ENCODE peak calls at places on chromosome 9, in nine cellular contexts. One of them, this sample, is unnamed.

GRCh38 chr9:111150241-111150640 is 112.0 kb upstream of the LPAR1 start:
- DNase-seq in NT2/D1: no peak
- DNase-seq in cardiac muscle cell: no peak
- DNase-seq in HCT116: no peak
- DNase-seq in astrocyte: no peak
- DNase-seq in PC-9: no peak
- DNase-seq in transverse colon: no peak
- DNase-seq in upper lobe of right lung: no peak
- DNase-seq in MG63: no peak
- DNase-seq in this sample: no peak

GRCh38 chr9:98854206-98854756 is 46.8 kb downstream of the GALNT12 start:
- DNase-seq in NT2/D1: no peak
- DNase-seq in cardiac muscle cell: peak; percentile 48
- DNase-seq in HCT116: no peak
- DNase-seq in astrocyte: peak; percentile 73
- DNase-seq in PC-9: no peak
- DNase-seq in transverse colon: no peak
- DNase-seq in upper lobe of right lung: no peak
- DNase-seq in MG63: no peak
- DNase-seq in this sample: no peak

GRCh38 chr9:37209431-37210386 is 89.3 kb downstream of the ZCCHC7 start:
- DNase-seq in NT2/D1: no peak
- DNase-seq in cardiac muscle cell: no peak
- DNase-seq in HCT116: no peak
- DNase-seq in astrocyte: no peak
- DNase-seq in PC-9: no peak
- DNase-seq in transverse colon: no peak
- DNase-seq in upper lobe of right lung: no peak
- DNase-seq in MG63: no peak
- DNase-seq in this sample: no peak

GRCh38 chr9:127562841-127563523 is 49.1 kb upstream of the STXBP1 start:
- DNase-seq in NT2/D1: no peak
- DNase-seq in cardiac muscle cell: peak; percentile 66
- DNase-seq in HCT116: no peak
- DNase-seq in astrocyte: peak; percentile 76
- DNase-seq in PC-9: peak; percentile 50
- DNase-seq in transverse colon: no peak
- DNase-seq in upper lobe of right lung: peak; percentile 83
- DNase-seq in MG63: peak; percentile 41
- DNase-seq in this sample: no peak

GRCh38 chr9:111036946-111037743 is 1.1 kb downstream of the LPAR1 start:
- DNase-seq in NT2/D1: no peak
- DNase-seq in cardiac muscle cell: peak; percentile 57
- DNase-seq in HCT116: peak; percentile 7
- DNase-seq in astrocyte: peak; percentile 33
- DNase-seq in PC-9: no peak
- DNase-seq in transverse colon: no peak
- DNase-seq in upper lobe of right lung: no peak
- DNase-seq in MG63: no peak
- DNase-seq in this sample: no peak

GRCh38 chr9:95435074-95435728 is 81.6 kb downstream of the PTCH1 start:
- DNase-seq in NT2/D1: no peak
- DNase-seq in cardiac muscle cell: no peak
- DNase-seq in HCT116: no peak
- DNase-seq in astrocyte: no peak
- DNase-seq in PC-9: no peak
- DNase-seq in transverse colon: no peak
- DNase-seq in upper lobe of right lung: no peak
- DNase-seq in MG63: no peak
- DNase-seq in this sample: no peak

GRCh38 chr9:36074870-36075532 is 38.3 kb downstream of the RECK start:
- DNase-seq in NT2/D1: no peak
- DNase-seq in cardiac muscle cell: peak; percentile 93
- DNase-seq in HCT116: no peak
- DNase-seq in astrocyte: peak; percentile 66
- DNase-seq in PC-9: no peak
- DNase-seq in transverse colon: peak; percentile 69
- DNase-seq in upper lobe of right lung: peak; percentile 68
- DNase-seq in MG63: peak; percentile 60
- DNase-seq in this sample: peak; percentile 88

GRCh38 chr9:127388856-127389238 is 8.1 kb upstream of the SLC2A8 start:
- DNase-seq in NT2/D1: no peak
- DNase-seq in cardiac muscle cell: no peak
- DNase-seq in HCT116: no peak
- DNase-seq in astrocyte: no peak
- DNase-seq in PC-9: no peak
- DNase-seq in transverse colon: no peak
- DNase-seq in upper lobe of right lung: no peak
- DNase-seq in MG63: no peak
- DNase-seq in this sample: no peak

GRCh38 chr9:71897573-71897972 is 13.4 kb downstream of the ABHD17B start:
- DNase-seq in NT2/D1: no peak
- DNase-seq in cardiac muscle cell: no peak
- DNase-seq in HCT116: no peak
- DNase-seq in astrocyte: no peak
- DNase-seq in PC-9: no peak
- DNase-seq in transverse colon: no peak
- DNase-seq in upper lobe of right lung: no peak
- DNase-seq in MG63: no peak
- DNase-seq in this sample: no peak

GRCh38 chr9:88852794-88853193 is 138.5 kb upstream of the S1PR3 start:
- DNase-seq in NT2/D1: peak; percentile 32
- DNase-seq in cardiac muscle cell: peak; percentile 83
- DNase-seq in HCT116: peak; percentile 2
- DNase-seq in astrocyte: peak; percentile 86
- DNase-seq in PC-9: peak; percentile 84
- DNase-seq in transverse colon: no peak
- DNase-seq in upper lobe of right lung: no peak
- DNase-seq in MG63: peak; percentile 42
- DNase-seq in this sample: peak; percentile 71

GRCh38 chr9:81855538-81855937 is 72.7 kb upstream of the SPATA31D4 start:
- DNase-seq in NT2/D1: no peak
- DNase-seq in cardiac muscle cell: no peak
- DNase-seq in HCT116: no peak
- DNase-seq in astrocyte: peak; percentile 72
- DNase-seq in PC-9: peak; percentile 82
- DNase-seq in transverse colon: no peak
- DNase-seq in upper lobe of right lung: no peak
- DNase-seq in MG63: no peak
- DNase-seq in this sample: no peak

GRCh38 chr9:20551835-20552234 is 70.5 kb downstream of the MLLT3 start:
- DNase-seq in NT2/D1: no peak
- DNase-seq in cardiac muscle cell: no peak
- DNase-seq in HCT116: no peak
- DNase-seq in astrocyte: no peak
- DNase-seq in PC-9: peak; percentile 83
- DNase-seq in transverse colon: no peak
- DNase-seq in upper lobe of right lung: no peak
- DNase-seq in MG63: no peak
- DNase-seq in this sample: no peak

GRCh38 chr9:107685901-107686300 is 196.3 kb upstream of the KLF4 start:
- DNase-seq in NT2/D1: no peak
- DNase-seq in cardiac muscle cell: peak; percentile 72
- DNase-seq in HCT116: no peak
- DNase-seq in astrocyte: peak; percentile 37
- DNase-seq in PC-9: no peak
- DNase-seq in transverse colon: no peak
- DNase-seq in upper lobe of right lung: no peak
- DNase-seq in MG63: no peak
- DNase-seq in this sample: no peak

GRCh38 chr9:2818486-2819121 is 25.3 kb downstream of the PUM3 start:
- DNase-seq in NT2/D1: no peak
- DNase-seq in cardiac muscle cell: no peak
- DNase-seq in HCT116: no peak
- DNase-seq in astrocyte: no peak
- DNase-seq in PC-9: no peak
- DNase-seq in transverse colon: no peak
- DNase-seq in upper lobe of right lung: no peak
- DNase-seq in MG63: no peak
- DNase-seq in this sample: no peak

GRCh38 chr9:134738869-134739659 is 97.5 kb downstream of the COL5A1 start:
- DNase-seq in NT2/D1: peak; percentile 44
- DNase-seq in cardiac muscle cell: peak; percentile 64
- DNase-seq in HCT116: peak; percentile 12
- DNase-seq in astrocyte: no peak
- DNase-seq in PC-9: no peak
- DNase-seq in transverse colon: peak; percentile 63
- DNase-seq in upper lobe of right lung: peak; percentile 79
- DNase-seq in MG63: peak; percentile 33
- DNase-seq in this sample: peak; percentile 29

GRCh38 chr9:11821541-11821940 is 871.6 kb upstream of the TYRP1 start:
- DNase-seq in NT2/D1: no peak
- DNase-seq in cardiac muscle cell: no peak
- DNase-seq in HCT116: no peak
- DNase-seq in astrocyte: no peak
- DNase-seq in PC-9: no peak
- DNase-seq in transverse colon: no peak
- DNase-seq in upper lobe of right lung: no peak
- DNase-seq in MG63: no peak
- DNase-seq in this sample: no peak
- H3K9me3 ChIP-seq in NT2/D1: no peaks in the 10 kb centered on the region
- H3K9me3 ChIP-seq in cardiac muscle cell: no peaks in the 10 kb centered on the region
- H3K9me3 ChIP-seq in HCT116: peaks cover 9% of the 10 kb centered on the region
- H3K9me3 ChIP-seq in astrocyte: no peaks in the 10 kb centered on the region
- H3K9me3 ChIP-seq in PC-9: no peaks in the 10 kb centered on the region
- H3K9me3 ChIP-seq in transverse colon: no peaks in the 10 kb centered on the region
- H3K9me3 ChIP-seq in upper lobe of right lung: no peaks in the 10 kb centered on the region
- H3K9me3 ChIP-seq in MG63: no peaks in the 10 kb centered on the region
- H3K9me3 ChIP-seq in this sample: no peaks in the 10 kb centered on the region

GRCh38 chr9:125816321-125816720 is 69.1 kb downstream of the PBX3 start:
- DNase-seq in NT2/D1: no peak
- DNase-seq in cardiac muscle cell: no peak
- DNase-seq in HCT116: no peak
- DNase-seq in astrocyte: no peak
- DNase-seq in PC-9: no peak
- DNase-seq in transverse colon: no peak
- DNase-seq in upper lobe of right lung: no peak
- DNase-seq in MG63: no peak
- DNase-seq in this sample: no peak

GRCh38 chr9:125812403-125812802 is 65.2 kb downstream of the PBX3 start:
- DNase-seq in NT2/D1: no peak
- DNase-seq in cardiac muscle cell: no peak
- DNase-seq in HCT116: no peak
- DNase-seq in astrocyte: no peak
- DNase-seq in PC-9: no peak
- DNase-seq in transverse colon: no peak
- DNase-seq in upper lobe of right lung: no peak
- DNase-seq in MG63: no peak
- DNase-seq in this sample: no peak

GRCh38 chr9:125820100-125820804 is 73.1 kb downstream of the PBX3 start:
- DNase-seq in NT2/D1: no peak
- DNase-seq in cardiac muscle cell: no peak
- DNase-seq in HCT116: no peak
- DNase-seq in astrocyte: peak; percentile 51
- DNase-seq in PC-9: no peak
- DNase-seq in transverse colon: no peak
- DNase-seq in upper lobe of right lung: no peak
- DNase-seq in MG63: no peak
- DNase-seq in this sample: no peak

GRCh38 chr9:125810161-125810560 is 63.0 kb downstream of the PBX3 start:
- DNase-seq in NT2/D1: no peak
- DNase-seq in cardiac muscle cell: peak; percentile 64
- DNase-seq in HCT116: no peak
- DNase-seq in astrocyte: no peak
- DNase-seq in PC-9: no peak
- DNase-seq in transverse colon: no peak
- DNase-seq in upper lobe of right lung: no peak
- DNase-seq in MG63: no peak
- DNase-seq in this sample: no peak

DNA sequence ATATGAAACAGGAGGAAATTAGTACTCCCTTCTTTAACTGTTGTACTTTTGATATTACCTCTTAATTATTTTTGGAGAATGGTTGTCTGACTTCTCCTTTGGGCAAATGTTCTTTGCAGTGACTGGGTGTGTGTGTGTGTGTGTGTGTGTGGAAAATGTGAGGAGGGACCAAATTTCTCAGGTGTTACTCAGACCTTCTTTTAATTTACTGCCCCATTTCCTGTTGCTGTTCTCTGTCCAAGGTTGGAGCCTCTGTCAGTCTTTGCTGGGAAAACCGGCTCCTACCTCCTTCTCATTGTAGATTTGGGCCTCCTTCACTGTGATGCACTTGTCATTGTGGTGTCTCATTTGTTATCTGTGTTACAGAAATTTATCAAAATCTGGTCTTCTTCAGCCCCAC is 68.4 kb downstream of the PBX3 start:
- DNase-seq in NT2/D1: no peak
- DNase-seq in cardiac muscle cell: peak; percentile 7
- DNase-seq in HCT116: peak; percentile 51
- DNase-seq in astrocyte: peak; percentile 81
- DNase-seq in PC-9: peak; percentile 49
- DNase-seq in transverse colon: no peak
- DNase-seq in upper lobe of right lung: no peak
- DNase-seq in MG63: peak; percentile 11
- DNase-seq in this sample: no peak
- H3K4me3 ChIP-seq in NT2/D1: no peak overlapping the region
- H3K4me3 ChIP-seq in cardiac muscle cell: no peak overlapping the region
- H3K4me3 ChIP-seq in HCT116: no peak overlapping the region
- H3K4me3 ChIP-seq in astrocyte: no peak overlapping the region
- H3K4me3 ChIP-seq in PC-9: no peak overlapping the region
- H3K4me3 ChIP-seq in transverse colon: no peak overlapping the region
- H3K4me3 ChIP-seq in upper lobe of right lung: no peak overlapping the region
- H3K4me3 ChIP-seq in MG63: no peak overlapping the region
- H3K4me3 ChIP-seq in this sample: no peak overlapping the region

DNA sequence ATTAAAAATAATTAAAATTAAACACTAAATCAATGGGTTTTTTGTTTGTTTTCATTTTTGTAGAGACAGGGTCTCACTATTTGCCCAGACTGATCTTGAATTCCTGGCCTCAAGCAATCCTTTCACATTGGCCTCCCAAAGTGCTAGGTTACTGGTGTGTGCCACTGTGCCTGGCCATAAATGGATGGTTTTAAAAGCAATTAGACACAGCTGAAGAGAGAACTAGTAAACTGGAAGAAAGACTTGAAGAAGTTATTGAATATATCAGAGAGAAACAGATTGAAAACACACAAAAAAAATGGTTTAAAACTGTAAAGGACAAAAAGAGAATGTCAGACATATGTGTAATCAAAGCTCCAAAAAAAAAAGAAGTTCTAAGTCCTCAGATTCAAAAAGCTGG is 83.0 kb downstream of the DENND1A start:
- DNase-seq in NT2/D1: no peak
- DNase-seq in cardiac muscle cell: no peak
- DNase-seq in HCT116: no peak
- DNase-seq in astrocyte: no peak
- DNase-seq in PC-9: no peak
- DNase-seq in transverse colon: no peak
- DNase-seq in upper lobe of right lung: no peak
- DNase-seq in MG63: no peak
- DNase-seq in this sample: no peak
- H3K9me3 ChIP-seq in NT2/D1: peaks cover 58% of the 10 kb centered on the region
- H3K9me3 ChIP-seq in cardiac muscle cell: no peaks in the 10 kb centered on the region
- H3K9me3 ChIP-seq in HCT116: peaks cover 14% of the 10 kb centered on the region
- H3K9me3 ChIP-seq in astrocyte: no peaks in the 10 kb centered on the region
- H3K9me3 ChIP-seq in PC-9: peaks cover 12% of the 10 kb centered on the region
- H3K9me3 ChIP-seq in transverse colon: peaks cover 36% of the 10 kb centered on the region
- H3K9me3 ChIP-seq in upper lobe of right lung: peaks cover 37% of the 10 kb centered on the region
- H3K9me3 ChIP-seq in MG63: peaks cover 24% of the 10 kb centered on the region
- H3K9me3 ChIP-seq in this sample: peaks cover 10% of the 10 kb centered on the region

GRCh38 chr9:112753725-112754124 is 3.2 kb downstream of the SNX30 start:
- DNase-seq in NT2/D1: no peak
- DNase-seq in cardiac muscle cell: peak; percentile 86
- DNase-seq in HCT116: peak; percentile 36
- DNase-seq in astrocyte: peak; percentile 94
- DNase-seq in PC-9: peak; percentile 86
- DNase-seq in transverse colon: no peak
- DNase-seq in upper lobe of right lung: no peak
- DNase-seq in MG63: peak; percentile 78
- DNase-seq in this sample: peak; percentile 67
- H3K4me3 ChIP-seq in NT2/D1: no peak overlapping the region
- H3K4me3 ChIP-seq in cardiac muscle cell: no peak overlapping the region
- H3K4me3 ChIP-seq in HCT116: no peak overlapping the region
- H3K4me3 ChIP-seq in astrocyte: no peak overlapping the region
- H3K4me3 ChIP-seq in PC-9: no peak overlapping the region
- H3K4me3 ChIP-seq in transverse colon: no peak overlapping the region
- H3K4me3 ChIP-seq in upper lobe of right lung: peak overlapping the region; percentile 78
- H3K4me3 ChIP-seq in MG63: no peak overlapping the region
- H3K4me3 ChIP-seq in this sample: no peak overlapping the region